ENCODE peak calls at places on chromosomes 5 and 9, in nine cellular contexts. N, Y, T, L, B, E, Q, M and Z are unnamed samples.

GRCh38 chr5:172454355-172455086 is at the start of gene SH3PXD2B:
- DNase-seq in N (no peak), Y (peak; percentile 65), T (peak; percentile 85), L (peak; percentile 63), B (peak; percentile 89), E (peak; percentile 85), Q (peak; percentile 40), M (no peak), Z (peak; percentile 72)

GRCh38 chr5:147446528-147446927 is 63.3 kb downstream of the DPYSL3 start:
- DNase-seq in N (no peak), Y (no peak), T (no peak), L (no peak), B (no peak), E (no peak), Q (no peak), M (peak; percentile 34), Z (no peak)

GRCh38 chr5:113038714-113039113 is 62.1 kb downstream of the DCP2 start:
- DNase-seq in N (no peak), Y (peak; percentile 99), T (no peak), L (peak; percentile 81), B (no peak), E (no peak), Q (peak; percentile 91), M (peak; percentile 47), Z (peak; percentile 84)

GRCh38 chr5:124872615-124873014 is 126.2 kb upstream of the ZNF608 start:
- DNase-seq in N (no peak), Y (no peak), T (no peak), L (no peak), B (no peak), E (no peak), Q (no peak), M (no peak), Z (no peak)

GRCh38 chr9:41229408-41230401 is 40.6 kb upstream of the ZNG1F start:
- DNase-seq in N (peak; percentile 6), Y (peak; percentile 7), T (peak; percentile 54), L (peak; percentile 35), B (peak; percentile 81), E (peak; percentile 64), Q (peak; percentile 31), M (peak; percentile 36), Z (peak; percentile 1)

GRCh38 chr5:73826301-73826700 is 200.3 kb downstream of the ARHGEF28 start:
- DNase-seq in N (no peak), Y (no peak), T (no peak), L (no peak), B (no peak), E (no peak), Q (no peak), M (no peak), Z (no peak)

GRCh38 chr5:127342364-127342763 is 51.8 kb downstream of the MEGF10 start:
- DNase-seq in N (no peak), Y (no peak), T (no peak), L (no peak), B (no peak), E (no peak), Q (no peak), M (no peak), Z (no peak)

GRCh38 chr5:109753279-109753678 is 63.6 kb downstream of the MAN2A1 start:
- DNase-seq in N (no peak), Y (no peak), T (no peak), L (no peak), B (no peak), E (no peak), Q (no peak), M (no peak), Z (no peak)

GRCh38 chr5:145922059-145922458 is 14.3 kb upstream of the SH3RF2 start:
- DNase-seq in N (no peak), Y (peak; percentile 87), T (no peak), L (no peak), B (no peak), E (no peak), Q (peak; percentile 74), M (no peak), Z (no peak)

GRCh38 chr5:123718238-123718637 is 206.3 kb downstream of the CSNK1G3 start:
- DNase-seq in N (no peak), Y (no peak), T (no peak), L (no peak), B (no peak), E (no peak), Q (no peak), M (peak; percentile 17), Z (no peak)

GRCh38 chr9:106980551-106981101 is 117.7 kb downstream of the ZNF462 start:
- DNase-seq in N (peak; percentile 22), Y (no peak), T (no peak), L (peak; percentile 77), B (no peak), E (no peak), Q (no peak), M (peak; percentile 36), Z (no peak)

GRCh38 chr5:110726249-110727024 is at the start of gene TMEM232:
- DNase-seq in N (peak; percentile 16), Y (peak; percentile 80), T (peak; percentile 86), L (peak; percentile 71), B (peak; percentile 75), E (peak; percentile 58), Q (peak; percentile 79), M (peak; percentile 78), Z (peak; percentile 66)

GRCh38 chr5:150945947-150946346 is 41.2 kb upstream of the ZNF300 start:
- DNase-seq in N (no peak), Y (no peak), T (no peak), L (peak; percentile 11), B (no peak), E (no peak), Q (no peak), M (no peak), Z (no peak)

GRCh38 chr5:176560364-176560763 is 11.2 kb downstream of the CDHR2 start:
- DNase-seq in N (no peak), Y (no peak), T (no peak), L (no peak), B (no peak), E (no peak), Q (no peak), M (no peak), Z (no peak)

GRCh38 chr5:177429248-177430045 is 3.0 kb downstream of the GRK6 start:
- DNase-seq in N (peak; percentile 82), Y (no peak), T (no peak), L (no peak), B (peak; percentile 88), E (peak; percentile 83), Q (no peak), M (no peak), Z (no peak)

GRCh38 chr5:612498-613424 is 621 bp downstream of the CEP72 start:
- DNase-seq in N (peak; percentile 35), Y (peak; percentile 27), T (no peak), L (peak; percentile 13), B (no peak), E (peak; percentile 70), Q (peak; percentile 26), M (no peak), Z (peak; percentile 59)

GRCh38 chr5:1384521-1384920 is 39.6 kb upstream of the CLPTM1L start:
- DNase-seq in N (no peak), Y (no peak), T (no peak), L (no peak), B (peak; percentile 55), E (no peak), Q (no peak), M (no peak), Z (no peak)

GRCh38 chr9:93192721-93193372 is 8.9 kb downstream of the WNK2 start:
- DNase-seq in N (no peak), Y (no peak), T (no peak), L (no peak), B (peak; percentile 35), E (no peak), Q (no peak), M (no peak), Z (no peak)

GRCh38 chr9:4829956-4830355 is 37.2 kb downstream of the RCL1 start:
- DNase-seq in N (no peak), Y (peak; percentile 9), T (no peak), L (peak; percentile 48), B (no peak), E (no peak), Q (no peak), M (peak; percentile 60), Z (no peak)

GRCh38 chr9:98430535-98430934 is 175.1 kb upstream of the TBC1D2 start:
- DNase-seq in N (no peak), Y (no peak), T (no peak), L (peak; percentile 48), B (no peak), E (no peak), Q (no peak), M (peak; percentile 50), Z (no peak)

GRCh38 chr9:105978336-105978735 is 284.0 kb downstream of the TMEM38B start:
- DNase-seq in N (no peak), Y (no peak), T (no peak), L (no peak), B (no peak), E (no peak), Q (no peak), M (no peak), Z (no peak)

GRCh38 chr5:65624570-65625555 is at the start of the genes SHLD3 and TRAPPC13:
- DNase-seq in N (peak; percentile 92), Y (peak; percentile 91), T (peak; percentile 84), L (peak; percentile 84), B (peak; percentile 89), E (peak; percentile 88), Q (peak; percentile 84), M (peak; percentile 85), Z (peak; percentile 79)
- TF ChIP-seq CTCF in N (peak; percentile 11), Y (peak; percentile 7), T (peak; percentile 25), L (no peak), B (no peak), E (no peak), Q (no peak), M (no peak), Z (no peak)

GRCh38 chr9:19999491-20000057 is 210.7 kb upstream of the SLC24A2 start:
- DNase-seq in N (no peak), Y (peak; percentile 98), T (no peak), L (peak; percentile 93), B (no peak), E (no peak), Q (peak; percentile 96), M (peak; percentile 87), Z (peak; percentile 89)
- H3K27ac ChIP-seq in N (no peak overlapping the region), Y (peak overlapping the region; percentile 62), T (no peak overlapping the region), L (no peak overlapping the region), B (no peak overlapping the region), E (no peak overlapping the region), Q (peak overlapping the region; percentile 90), M (no peak overlapping the region), Z (no peak overlapping the region)

DNA sequence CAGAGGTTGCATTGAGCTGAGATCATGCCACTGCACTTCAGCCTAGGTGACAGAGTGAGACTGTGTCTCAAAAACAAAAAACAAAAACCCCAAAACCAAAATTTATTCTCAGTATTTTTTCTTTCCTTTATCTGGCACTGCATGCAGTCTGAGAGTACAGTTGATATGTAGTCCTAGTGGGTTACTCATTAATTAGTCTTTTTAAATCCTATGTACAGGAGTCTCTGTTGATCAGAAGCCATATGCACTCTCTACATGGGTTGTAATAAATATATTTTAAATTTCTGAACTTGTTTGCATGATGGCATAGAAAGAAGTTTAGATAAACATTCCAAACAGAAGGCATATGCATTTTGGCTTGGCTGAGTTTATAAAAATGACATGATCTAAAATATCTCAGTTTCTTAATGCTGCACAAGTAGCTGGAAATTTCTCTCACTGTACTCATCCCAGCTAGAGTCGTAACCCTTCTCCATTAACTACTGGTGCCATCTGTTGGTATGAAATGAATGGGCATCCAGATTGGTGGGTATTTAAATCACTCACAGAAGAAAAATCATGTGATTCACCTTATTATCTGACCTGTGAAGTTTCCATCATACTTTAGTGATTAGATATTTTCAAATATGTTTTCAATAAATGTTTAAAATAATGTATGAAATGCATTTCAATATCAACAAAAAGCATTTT is 284.8 kb downstream of the CTNND2 start:
- DNase-seq in N (peak; percentile 1), Y (no peak), T (no peak), L (peak; percentile 48), B (no peak), E (no peak), Q (no peak), M (no peak), Z (peak; percentile 4)
- TF ChIP-seq CTCF in N (peak; percentile 37), Y (peak; percentile 60), T (peak; percentile 57), L (no peak), B (no peak), E (peak; percentile 19), Q (no peak), M (no peak), Z (peak; percentile 29)

GRCh38 chr5:2705861-2706260 is 45.6 kb downstream of the IRX2 start:
- DNase-seq in N (no peak), Y (no peak), T (no peak), L (no peak), B (no peak), E (no peak), Q (no peak), M (no peak), Z (no peak)
- H3K27ac ChIP-seq in N (no peak overlapping the region), Y (no peak overlapping the region), T (no peak overlapping the region), L (no peak overlapping the region), B (no peak overlapping the region), E (no peak overlapping the region), Q (no peak overlapping the region), M (no peak overlapping the region), Z (no peak overlapping the region)